ENCODE peak calls at places on chromosomes 3 and 15, in four cellular contexts. P, N, O and F are unnamed samples.

GRCh38 chr3:14837188-14837587 is 18.4 kb downstream of the FGD5 start:
- DNase-seq in P (no peak), N (no peak), O (no peak), F (no peak)

GRCh38 chr3:146496246-146496645 is 26.9 kb upstream of the PLSCR2 start:
- DNase-seq in P (no peak), N (no peak), O (no peak), F (no peak)

GRCh38 chr15:78828930-78829329 is 17.7 kb upstream of the ADAMTS7 start:
- DNase-seq in P (no peak), N (no peak), O (no peak), F (no peak)

GRCh38 chr15:74156678-74157411 is 16.7 kb upstream of the ISLR start:
- DNase-seq in P (peak), N (no peak), O (no peak), F (no peak)

GRCh38 chr3:100023150-100023549 is 91.2 kb downstream of the FILIP1L start:
- DNase-seq in P (no peak), N (no peak), O (no peak), F (no peak)

GRCh38 chr3:177523991-177524438 is 326.7 kb upstream of the TBL1XR1 start:
- DNase-seq in P (no peak), N (no peak), O (no peak), F (no peak)

GRCh38 chr3:197366301-197367044 is 68.1 kb upstream of the DLG1 start:
- DNase-seq in P (peak), N (no peak), O (no peak), F (peak)

GRCh38 chr15:65055201-65055870 is 10.1 kb downstream of the SLC51B start:
- DNase-seq in P (peak), N (peak), O (no peak), F (no peak)

GRCh38 chr3:124363451-124363850 is 366.8 kb upstream of the UMPS start:
- DNase-seq in P (no peak), N (no peak), O (no peak), F (no peak)

GRCh38 chr15:45429974-45430792 is 51.8 kb upstream of the GATM start:
- DNase-seq in P (peak), N (peak), O (peak), F (peak)

GRCh38 chr3:172760406-172760805 is 9.9 kb downstream of the ECT2 start:
- DNase-seq in P (no peak), N (no peak), O (no peak), F (no peak)

GRCh38 chr3:101676219-101676764 is 640 bp downstream of the ZBTB11 start:
- DNase-seq in P (peak), N (peak), O (peak), F (peak)

GRCh38 chr3:194272861-194273266 is 78.3 kb downstream of the CPN2 start:
- DNase-seq in P (peak), N (no peak), O (no peak), F (no peak)

GRCh38 chr3:159882784-159883779 is 105.6 kb upstream of the IL12A start:
- DNase-seq in P (peak), N (no peak), O (no peak), F (no peak)

GRCh38 chr15:79874242-79874641 is 22.6 kb downstream of the MTHFS start:
- DNase-seq in P (no peak), N (no peak), O (no peak), F (no peak)

GRCh38 chr15:48721061-48721810 is 75.7 kb upstream of the FBN1 start:
- DNase-seq in P (no peak), N (no peak), O (peak), F (no peak)

GRCh38 chr3:49998326-49998725 is 58.4 kb downstream of the RBM6 start:
- DNase-seq in P (no peak), N (no peak), O (peak), F (no peak)

GRCh38 chr3:10263549-10264363 is 15.5 kb downstream of the TATDN2 start:
- DNase-seq in P (peak), N (no peak), O (peak), F (peak)

GRCh38 chr3:188915137-188915536 is 256.6 kb upstream of the TPRG1 start:
- DNase-seq in P (no peak), N (no peak), O (no peak), F (no peak)

GRCh38 chr3:107548601-107549000 is 25.8 kb downstream of the BBX start:
- DNase-seq in P (no peak), N (no peak), O (no peak), F (no peak)

GRCh38 chr3:45435961-45436360 is 47.6 kb downstream of the LARS2 start:
- DNase-seq in P (no peak), N (no peak), O (no peak), F (no peak)

GRCh38 chr3:52128118-52128683 is 26.0 kb downstream of the POC1A start:
- DNase-seq in P (peak), N (peak), O (peak), F (no peak)

GRCh38 chr15:38010390-38010789 is 76.0 kb downstream of the TMCO5A start:
- DNase-seq in P (no peak), N (no peak), O (no peak), F (no peak)

GRCh38 chr3:125261031-125261430 is 48.5 kb upstream of the SLC12A8 start:
- DNase-seq in P (no peak), N (no peak), O (no peak), F (no peak)

GRCh38 chr3:50622881-50623280 is 5.9 kb downstream of the MAPKAPK3 start:
- DNase-seq in P (no peak), N (no peak), O (no peak), F (no peak)

GRCh38 chr3:97793415-97794019 is 28.3 kb upstream of the CRYBG3 start:
- DNase-seq in P (peak), N (no peak), O (peak), F (no peak)

GRCh38 chr3:115087512-115087911 is 59.6 kb downstream of the ZBTB20 start:
- DNase-seq in P (no peak), N (no peak), O (no peak), F (no peak)

GRCh38 chr15:70806992-70807712 is 43.8 kb upstream of the UACA start:
- DNase-seq in P (no peak), N (peak), O (no peak), F (no peak)

GRCh38 chr15:64209680-64210334 is 47.0 kb upstream of the PPIB start:
- DNase-seq in P (peak), N (no peak), O (peak), F (no peak)

GRCh38 chr3:14452676-14453367 is 50.4 kb downstream of the SLC6A6 start:
- DNase-seq in P (no peak), N (peak), O (no peak), F (peak)

GRCh38 chr3:23302276-23302675 is 99.1 kb downstream of the UBE2E2 start:
- DNase-seq in P (no peak), N (no peak), O (no peak), F (no peak)

GRCh38 chr3:66823010-66823399 is 175.1 kb upstream of the KBTBD8 start:
- DNase-seq in P (no peak), N (no peak), O (no peak), F (no peak)

DNA sequence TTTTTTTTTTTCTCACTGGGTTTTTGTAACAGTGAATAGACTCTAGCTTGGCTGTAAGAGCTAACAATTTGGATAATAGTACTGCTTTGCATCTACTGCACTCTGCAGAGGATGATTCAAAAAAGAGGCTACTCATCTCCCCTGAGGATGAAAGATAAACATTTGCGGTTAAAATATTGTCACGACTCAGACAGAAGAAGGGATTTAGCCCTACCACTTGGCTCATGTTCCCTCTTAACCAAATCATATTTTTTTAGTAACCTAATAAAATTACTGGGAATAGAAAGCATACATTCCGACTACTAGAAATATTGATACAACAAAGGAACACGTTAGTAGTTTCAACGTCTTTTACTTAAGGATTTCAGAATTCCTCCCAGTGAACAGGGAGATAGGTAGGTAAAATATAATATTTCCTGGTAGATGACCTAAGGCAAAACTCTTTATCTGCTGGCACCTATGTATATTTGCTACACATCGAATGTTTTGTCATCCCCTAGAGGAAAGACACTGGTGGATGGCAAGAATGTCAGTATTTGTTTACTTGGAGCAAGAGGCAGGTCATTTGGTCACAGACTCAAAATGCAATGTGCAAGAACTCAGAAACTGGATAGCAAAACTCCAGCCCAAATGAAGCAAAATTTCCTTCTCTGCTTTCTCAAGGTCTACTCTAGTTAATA is 110.8 kb downstream of the GREM1 start:
- DNase-seq in P (no peak), N (no peak), O (no peak), F (no peak)
- TF ChIP-seq CTCF in P (no peak), N (no peak), O (no peak), F (no peak)

GRCh38 chr15:43169888-43170287 is 15.3 kb upstream of the CCNDBP1 start:
- DNase-seq in P (no peak), N (no peak), O (peak), F (no peak)
- TF ChIP-seq POLR2AphosphoS5 in P (no peak), N (no peak), O (no peak), F (no peak)

GRCh38 chr3:123068227-123069020 is 1.6 kb downstream of the PDIA5 start:
- DNase-seq in P (no peak), N (peak), O (peak), F (peak)
- TF ChIP-seq CTCF in P (no peak), N (no peak), O (no peak), F (no peak)

GRCh38 chr15:31254431-31255175 is 72.0 kb upstream of the KLF13 start:
- DNase-seq in P (no peak), N (no peak), O (no peak), F (no peak)
- TF ChIP-seq POLR2AphosphoS5 in P (no peak), N (no peak), O (no peak), F (no peak)

DNA sequence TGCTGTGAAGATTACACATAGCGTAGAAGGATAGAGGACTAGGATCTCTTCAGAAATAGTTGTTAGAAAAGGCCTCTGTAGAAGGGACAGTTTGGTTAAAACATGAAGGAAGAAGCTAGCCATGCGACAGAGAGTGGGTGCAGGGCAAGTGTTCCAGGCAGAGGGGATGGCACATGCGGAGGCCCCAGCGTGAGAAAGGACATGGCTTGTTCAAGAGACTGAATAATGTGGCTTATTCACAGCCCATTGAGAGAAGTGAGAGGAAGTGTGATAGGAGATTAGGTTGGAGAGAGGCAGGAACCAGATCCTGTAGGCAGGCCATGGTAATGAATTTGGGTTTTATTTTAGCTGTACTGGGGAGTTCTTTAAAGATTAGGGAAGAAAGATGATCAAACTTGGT is 56.4 kb downstream of the NEO1 start:
- DNase-seq in P (no peak), N (no peak), O (no peak), F (no peak)
- TF ChIP-seq CTCF in P (no peak), N (no peak), O (no peak), F (no peak)

DNA sequence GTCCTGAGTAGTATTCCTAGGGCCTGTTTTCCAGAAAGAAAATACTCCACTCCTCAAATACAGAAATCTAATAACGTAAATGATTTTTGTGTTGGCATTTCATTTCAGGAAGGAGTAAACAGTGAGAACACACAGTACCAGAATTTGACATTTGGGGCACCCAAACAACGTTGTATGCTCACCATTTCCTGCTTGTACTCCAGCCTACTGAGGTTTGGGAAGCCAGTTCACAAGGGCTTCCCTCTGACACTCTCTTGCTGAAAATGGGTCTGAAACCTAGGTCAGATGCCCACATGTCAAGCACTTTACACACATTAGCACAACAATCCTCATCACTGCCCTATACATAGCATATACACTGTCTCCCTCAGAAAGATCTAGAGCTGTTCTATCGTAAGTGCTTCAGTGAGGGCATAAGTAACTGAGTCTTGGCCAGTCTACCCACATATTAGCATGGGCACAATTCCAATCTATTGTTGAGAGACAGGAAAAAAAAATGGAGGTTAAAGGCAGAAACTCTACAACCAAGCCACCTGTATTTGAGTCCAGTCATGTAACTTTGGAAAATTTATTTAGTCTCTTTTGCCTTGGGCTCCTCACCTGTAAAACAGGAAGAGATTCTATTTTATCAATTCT is 43.5 kb upstream of the RSL24D1 start:
- DNase-seq in P (no peak), N (no peak), O (no peak), F (no peak)
- TF ChIP-seq POLR2AphosphoS5 in P (no peak), N (no peak), O (no peak), F (no peak)